ENCODE peak calls at places on chromosomes 4 and X, in seven cellular contexts. H, M, S, F, K, C and L are unnamed samples. For H3K36me3, the result is how much of the 10 kb centered on the place peaks cover.

GRCh38 chr4:182929296-182929695 is 12.1 kb upstream of the DCTD start:
- DNase-seq in K (peak), H (peak), S (no peak), C (no peak), F (no peak), M (no peak), L (no peak)

GRCh38 chr4:123398803-123399637 is 2.4 kb downstream of the SPRY1 start:
- DNase-seq in C (peak), F (peak), M (peak), K (peak), H (no peak), S (peak), L (peak)

GRCh38 chr4:52874948-52875347 is 12.8 kb downstream of the RASL11B start:
- DNase-seq in S (no peak), H (no peak), C (no peak), F (no peak), K (no peak), M (no peak), L (no peak)

GRCh38 chr4:36039031-36039430 is 205.3 kb downstream of the ARAP2 start:
- DNase-seq in C (no peak), K (no peak), F (no peak), M (no peak), S (no peak), H (no peak), L (peak)

GRCh38 chrX:154355094-154355775 is 19.2 kb downstream of the FLNA start:
- DNase-seq in S (peak), F (no peak), H (no peak), K (peak), M (no peak), C (no peak), L (no peak)

GRCh38 chr4:105605493-105605892 is 53.1 kb downstream of the ARHGEF38 start:
- DNase-seq in M (no peak), C (no peak), K (no peak), S (no peak), H (no peak), F (no peak), L (no peak)

GRCh38 chr4:76624271-76624681 is 189.2 kb downstream of the SHROOM3 start:
- DNase-seq in K (peak), S (no peak), H (peak), C (no peak), M (no peak), F (peak), L (peak)

GRCh38 chr4:7210818-7211217 is 18.5 kb downstream of the SORCS2 start:
- DNase-seq in H (no peak), K (peak), C (no peak), M (no peak), S (no peak), F (no peak), L (no peak)

GRCh38 chr4:52848255-52848654 is 13.9 kb upstream of the RASL11B start:
- DNase-seq in K (no peak), C (no peak), F (no peak), S (no peak), M (no peak), H (no peak), L (no peak)

GRCh38 chrX:148135738-148136137 is 154.6 kb downstream of the FMR1NB start:
- DNase-seq in S (no peak), H (no peak), C (no peak), F (no peak), K (no peak), M (no peak), L (no peak)

GRCh38 chr4:81255524-81255923 is 40.5 kb upstream of the PRKG2 start:
- DNase-seq in M (no peak), H (no peak), S (no peak), K (no peak), C (no peak), F (no peak), L (no peak)

GRCh38 chr4:81369898-81370297 is 101.8 kb downstream of the RASGEF1B start:
- DNase-seq in M (no peak), K (no peak), C (no peak), H (no peak), S (no peak), F (no peak), L (no peak)

GRCh38 chrX:119778829-119779228 is 12.6 kb downstream of the RPL39 start:
- DNase-seq in C (no peak), F (no peak), S (no peak), K (no peak), H (no peak), M (no peak), L (no peak)

GRCh38 chrX:119784747-119785446 is 6.5 kb downstream of the RPL39 start:
- DNase-seq in H (no peak), S (no peak), F (no peak), M (peak), C (peak), K (peak), L (peak)

DNA sequence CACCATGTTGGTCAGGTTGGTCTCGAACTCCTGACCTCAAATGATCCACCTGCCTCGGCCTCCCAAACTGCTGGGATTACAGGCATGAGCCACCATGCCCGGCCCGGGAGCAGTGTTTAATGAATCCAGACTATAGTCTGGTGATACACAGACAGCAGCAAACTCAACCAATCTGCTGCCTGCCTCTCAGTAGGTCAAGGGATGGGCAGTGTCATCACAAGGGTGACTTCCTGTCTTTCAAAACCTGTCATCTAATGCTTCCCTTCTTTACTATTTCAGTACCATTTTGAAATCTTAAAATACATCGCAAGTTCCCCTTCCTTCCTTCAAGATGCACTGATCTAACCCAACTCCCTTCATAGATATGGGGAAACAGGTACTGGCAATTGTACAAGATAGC is 8.4 kb downstream of the RPL39 start:
- DNase-seq in H (no peak), S (no peak), M (no peak), F (no peak), K (no peak), C (no peak), L (no peak)
- H3K36me3 ChIP-seq in H (under half), S (under half), M (under half), F (under half), K (under half), C (half or more), L (half or more)

DNA sequence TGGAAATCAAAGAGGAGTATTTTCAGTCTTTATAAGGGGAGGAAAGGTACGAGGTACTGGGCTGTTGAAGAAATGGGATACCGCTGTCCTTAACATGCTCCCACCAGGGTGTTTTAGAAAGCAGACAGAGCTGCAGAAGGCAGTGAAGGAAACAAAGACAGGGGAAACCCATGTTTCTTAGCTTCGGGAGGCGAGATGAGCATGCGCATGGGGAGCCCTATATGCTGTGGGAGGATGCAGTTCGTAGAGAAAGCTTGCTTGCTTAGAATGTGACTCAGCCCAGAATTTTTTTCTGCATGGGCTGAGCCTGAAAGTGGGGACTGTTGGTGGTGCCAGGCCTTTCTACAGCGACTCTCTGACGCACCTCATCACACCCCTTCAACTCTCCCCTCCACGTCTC is 28.8 kb upstream of the SCOC start:
- DNase-seq in F (no peak), S (no peak), H (no peak), M (no peak), C (no peak), K (no peak), L (no peak)
- H3K36me3 ChIP-seq in F (under half), S (under half), H (under half), M (under half), C (under half), K (under half), L (under half)

GRCh38 chrX:53656845-53657244 is 29.7 kb downstream of the HUWE1 start:
- DNase-seq in C (no peak), S (no peak), M (no peak), K (no peak), H (no peak), F (no peak), L (no peak)
- H3K36me3 ChIP-seq in C (under half), S (under half), M (under half), K (under half), H (under half), F (under half), L (half or more)

GRCh38 chr4:118807659-118808058 is 28.3 kb downstream of the SEC24D start:
- DNase-seq in F (no peak), C (no peak), H (no peak), S (no peak), M (no peak), K (no peak), L (no peak)
- H3K36me3 ChIP-seq in F (under half), C (under half), H (under half), S (under half), M (under half), K (under half), L (under half)

DNA sequence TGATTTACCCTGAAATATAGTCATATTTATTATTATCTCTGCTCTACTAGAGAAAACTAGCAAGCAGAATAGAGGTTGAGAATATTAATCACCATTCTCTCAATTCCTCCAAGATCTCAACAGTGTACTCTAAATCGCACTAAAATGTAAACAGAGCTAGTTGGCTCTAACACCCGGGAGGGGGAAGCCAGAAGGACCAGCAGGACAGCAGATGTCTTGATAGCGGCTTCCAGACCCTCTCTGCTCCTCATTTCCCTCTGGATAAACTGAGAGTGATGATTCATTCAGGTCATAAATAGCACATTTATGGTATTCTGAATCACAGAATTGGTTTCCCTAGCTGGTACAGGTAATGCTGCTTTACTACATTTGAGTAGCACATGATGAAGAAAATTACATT is 82.5 kb downstream of the TBC1D9 start:
- DNase-seq in H (no peak), F (no peak), K (no peak), S (no peak), C (no peak), M (no peak), L (no peak)
- H3K36me3 ChIP-seq in H (under half), F (under half), K (under half), S (under half), C (under half), M (under half), L (under half)